ENCODE peak calls at places on chromosomes 2 and 18, in five cellular contexts. One of them, this sample, is unnamed.

GRCh38 chr2:498493-499178 is 178.6 kb downstream of the TMEM18 start:
- DNase-seq in K562: no peak
- DNase-seq in HepG2: no peak
- DNase-seq in H1: no peak
- DNase-seq in GM12878: no peak
- DNase-seq in this sample: no peak

GRCh38 chr2:5077479-5078089 is 614.6 kb upstream of the SOX11 start:
- DNase-seq in K562: no peak
- DNase-seq in HepG2: no peak
- DNase-seq in H1: no peak
- DNase-seq in GM12878: no peak
- DNase-seq in this sample: peak; percentile 6

GRCh38 chr2:6905668-6906067 is 11.5 kb upstream of the RNF144A start:
- DNase-seq in K562: no peak
- DNase-seq in HepG2: no peak
- DNase-seq in H1: no peak
- DNase-seq in GM12878: no peak
- DNase-seq in this sample: no peak

GRCh38 chr2:199019898-199020507 is 437.7 kb downstream of the SATB2 start:
- DNase-seq in K562: no peak
- DNase-seq in HepG2: peak; percentile 13
- DNase-seq in H1: no peak
- DNase-seq in GM12878: no peak
- DNase-seq in this sample: peak; percentile 71

GRCh38 chr2:232699110-232699509 is 2.0 kb downstream of the GIGYF2 start:
- DNase-seq in K562: peak; percentile 11
- DNase-seq in HepG2: no peak
- DNase-seq in H1: no peak
- DNase-seq in GM12878: no peak
- DNase-seq in this sample: peak; percentile 49

GRCh38 chr2:128305555-128306080 is 13.1 kb downstream of the HS6ST1 start:
- DNase-seq in K562: no peak
- DNase-seq in HepG2: no peak
- DNase-seq in H1: no peak
- DNase-seq in GM12878: no peak
- DNase-seq in this sample: no peak

GRCh38 chr2:20410556-20411277 is 36.2 kb upstream of the RHOB start:
- DNase-seq in K562: no peak
- DNase-seq in HepG2: no peak
- DNase-seq in H1: no peak
- DNase-seq in GM12878: no peak
- DNase-seq in this sample: no peak

GRCh38 chr2:95277246-95277906 is 3.1 kb downstream of the PROM2 start:
- DNase-seq in K562: peak; percentile 45
- DNase-seq in HepG2: peak; percentile 12
- DNase-seq in H1: no peak
- DNase-seq in GM12878: no peak
- DNase-seq in this sample: peak; percentile 65

GRCh38 chr2:88809216-88809615 is 117.7 kb downstream of the RPIA start:
- DNase-seq in K562: no peak
- DNase-seq in HepG2: no peak
- DNase-seq in H1: no peak
- DNase-seq in GM12878: no peak
- DNase-seq in this sample: no peak

GRCh38 chr18:58148954-58149471 is 105.0 kb downstream of the NEDD4L start:
- DNase-seq in K562: no peak
- DNase-seq in HepG2: no peak
- DNase-seq in H1: no peak
- DNase-seq in GM12878: peak; percentile 24
- DNase-seq in this sample: no peak
- H3K4me1 ChIP-seq in K562: no peaks in the 10 kb centered on the region
- H3K4me1 ChIP-seq in HepG2: peaks cover 43% of the 10 kb centered on the region
- H3K4me1 ChIP-seq in H1: peaks cover 2% of the 10 kb centered on the region
- H3K4me1 ChIP-seq in GM12878: peaks cover 3% of the 10 kb centered on the region
- H3K4me1 ChIP-seq in this sample: no peaks in the 10 kb centered on the region

GRCh38 chr2:11692966-11693521 is 23.0 kb upstream of the NTSR2 start:
- DNase-seq in K562: peak; percentile 83
- DNase-seq in HepG2: peak; percentile 84
- DNase-seq in H1: no peak
- DNase-seq in GM12878: no peak
- DNase-seq in this sample: peak; percentile 92
- H3K4me2 ChIP-seq in K562: no peak overlapping the region
- H3K4me2 ChIP-seq in HepG2: no peak overlapping the region
- H3K4me2 ChIP-seq in H1: no peak overlapping the region
- H3K4me2 ChIP-seq in GM12878: no peak overlapping the region
- H3K4me2 ChIP-seq in this sample: no peak overlapping the region

DNA sequence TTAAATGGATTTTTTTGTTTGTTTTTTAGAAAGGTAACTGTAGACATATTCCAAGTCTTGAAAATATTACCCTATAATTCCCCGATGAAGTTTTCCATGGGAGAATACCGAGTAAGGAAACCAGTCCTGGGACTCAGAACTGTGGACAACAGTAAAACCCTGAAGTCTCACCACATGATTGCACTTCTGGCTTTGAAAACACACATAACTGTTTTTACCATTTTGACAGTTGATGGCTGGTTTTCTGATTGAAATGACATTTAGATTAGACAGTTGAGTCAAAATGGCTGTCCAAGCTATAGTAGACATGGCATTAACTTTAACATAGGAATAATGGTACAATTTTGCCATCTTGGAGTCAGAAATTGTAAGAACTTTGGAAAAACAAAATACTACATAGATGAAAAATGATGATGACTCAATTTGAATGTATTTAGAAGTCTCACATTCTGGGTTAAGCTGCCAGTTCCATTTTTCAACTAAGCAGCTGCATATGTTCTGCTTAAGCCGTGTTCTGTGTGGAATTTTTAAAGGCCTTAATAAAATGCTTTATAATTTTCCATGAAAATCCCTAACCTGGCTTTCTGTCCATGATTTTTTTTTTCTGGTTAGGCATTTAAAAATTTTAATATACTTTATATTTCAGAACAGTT is 38.3 kb upstream of the WIPF1 start:
- DNase-seq in K562: no peak
- DNase-seq in HepG2: no peak
- DNase-seq in H1: no peak
- DNase-seq in GM12878: no peak
- DNase-seq in this sample: no peak
- TF ChIP-seq CREB1 in K562: no peak
- TF ChIP-seq CREB1 in HepG2: no peak
- TF ChIP-seq CREB1 in H1: no peak
- TF ChIP-seq CREB1 in GM12878: no peak
- TF ChIP-seq CREB1 in this sample: no peak

DNA sequence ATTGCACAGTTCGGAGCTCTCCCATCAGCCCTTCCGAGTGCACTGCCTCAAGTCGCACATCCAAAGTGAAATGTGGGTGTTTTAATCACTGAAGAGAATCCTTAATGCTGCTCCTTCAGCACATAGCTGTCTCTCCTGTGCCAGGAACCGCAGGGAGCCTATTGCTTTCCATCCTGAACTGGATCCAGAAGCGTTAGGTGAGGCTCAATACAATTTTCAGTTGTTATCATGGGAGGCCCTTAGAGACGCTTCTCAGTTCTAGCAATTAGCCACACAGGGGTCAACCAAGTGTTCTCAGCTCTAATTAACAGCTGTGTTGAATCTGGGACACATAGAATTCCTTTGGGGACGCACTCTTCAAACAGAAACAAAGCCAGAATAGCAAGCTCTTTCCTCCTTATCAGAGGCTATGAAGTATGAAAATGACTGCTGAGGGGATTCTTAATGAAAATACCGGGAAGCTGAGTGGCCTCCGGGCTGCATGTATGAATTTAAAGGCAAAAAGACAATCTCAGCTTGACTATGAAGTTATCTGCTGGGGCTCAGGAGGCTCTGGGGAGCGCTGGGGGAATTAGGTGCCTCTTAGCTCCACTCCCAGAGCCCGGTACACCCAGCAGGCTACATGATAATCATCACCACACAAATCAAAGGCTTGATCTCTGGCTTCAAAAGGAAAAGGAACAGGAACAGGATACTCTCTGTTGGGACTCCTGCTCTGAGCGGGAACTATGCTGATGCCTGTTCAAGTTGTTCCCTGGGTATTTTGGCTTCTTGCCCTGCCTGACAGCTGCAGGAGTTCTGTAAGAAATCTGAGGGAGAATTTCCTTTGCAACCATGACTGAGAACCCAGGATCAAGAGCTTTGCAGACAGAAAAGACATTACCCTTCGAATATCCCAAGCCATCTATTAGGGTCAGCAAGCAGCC is 55.4 kb upstream of the NCOA1 start:
- DNase-seq in K562: no peak
- DNase-seq in HepG2: no peak
- DNase-seq in H1: no peak
- DNase-seq in GM12878: no peak
- DNase-seq in this sample: no peak
- H3K4me1 ChIP-seq in K562: no peaks in the 10 kb centered on the region
- H3K4me1 ChIP-seq in HepG2: no peaks in the 10 kb centered on the region
- H3K4me1 ChIP-seq in H1: no peaks in the 10 kb centered on the region
- H3K4me1 ChIP-seq in GM12878: no peaks in the 10 kb centered on the region
- H3K4me1 ChIP-seq in this sample: no peaks in the 10 kb centered on the region

DNA sequence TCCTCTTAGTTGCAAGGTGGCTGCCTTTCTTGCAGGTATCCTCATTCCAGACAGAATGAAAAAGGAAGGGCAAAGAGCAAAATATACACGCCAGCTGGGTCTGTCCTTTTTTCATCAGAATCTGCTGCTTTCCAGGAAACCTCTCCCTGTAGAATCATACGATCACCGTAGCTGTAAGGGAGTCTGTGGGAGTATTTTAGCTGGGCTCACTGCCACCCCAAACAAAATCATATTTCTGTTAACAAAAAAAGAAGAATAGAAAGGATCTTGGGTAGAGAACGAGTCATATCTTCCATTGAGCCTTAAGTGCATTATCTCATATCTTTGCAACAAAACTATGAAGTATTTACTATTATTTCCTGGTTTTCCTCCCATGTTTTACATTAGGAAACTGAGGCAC is 15.0 kb upstream of the TANC1 start:
- DNase-seq in K562: no peak
- DNase-seq in HepG2: no peak
- DNase-seq in H1: no peak
- DNase-seq in GM12878: no peak
- DNase-seq in this sample: no peak
- H3K4me2 ChIP-seq in K562: no peak overlapping the region
- H3K4me2 ChIP-seq in HepG2: no peak overlapping the region
- H3K4me2 ChIP-seq in H1: no peak overlapping the region
- H3K4me2 ChIP-seq in GM12878: no peak overlapping the region
- H3K4me2 ChIP-seq in this sample: no peak overlapping the region

GRCh38 chr18:7855671-7856070 is 288.6 kb downstream of the PTPRM start:
- DNase-seq in K562: no peak
- DNase-seq in HepG2: no peak
- DNase-seq in H1: no peak
- DNase-seq in GM12878: no peak
- DNase-seq in this sample: no peak

GRCh38 chr18:7857562-7857961 is 290.4 kb downstream of the PTPRM start:
- DNase-seq in K562: no peak
- DNase-seq in HepG2: no peak
- DNase-seq in H1: no peak
- DNase-seq in GM12878: no peak
- DNase-seq in this sample: no peak

GRCh38 chr18:7856099-7856498 is 289.0 kb downstream of the PTPRM start:
- DNase-seq in K562: no peak
- DNase-seq in HepG2: no peak
- DNase-seq in H1: no peak
- DNase-seq in GM12878: no peak
- DNase-seq in this sample: no peak

GRCh38 chr18:7855051-7855450 is 287.9 kb downstream of the PTPRM start:
- DNase-seq in K562: no peak
- DNase-seq in HepG2: no peak
- DNase-seq in H1: no peak
- DNase-seq in GM12878: no peak
- DNase-seq in this sample: no peak

GRCh38 chr18:7856733-7857132 is 289.6 kb downstream of the PTPRM start:
- DNase-seq in K562: no peak
- DNase-seq in HepG2: peak; percentile 73
- DNase-seq in H1: no peak
- DNase-seq in GM12878: no peak
- DNase-seq in this sample: no peak
- TF ChIP-seq CREB1 in K562: no peak
- TF ChIP-seq CREB1 in HepG2: no peak
- TF ChIP-seq CREB1 in H1: no peak
- TF ChIP-seq CREB1 in GM12878: no peak
- TF ChIP-seq CREB1 in this sample: no peak

GRCh38 chr2:13102340-13103063 is 385.8 kb downstream of the TRIB2 start:
- DNase-seq in K562: no peak
- DNase-seq in HepG2: no peak
- DNase-seq in H1: no peak
- DNase-seq in GM12878: no peak
- DNase-seq in this sample: no peak
- H3K4me1 ChIP-seq in K562: no peaks in the 10 kb centered on the region
- H3K4me1 ChIP-seq in HepG2: no peaks in the 10 kb centered on the region
- H3K4me1 ChIP-seq in H1: no peaks in the 10 kb centered on the region
- H3K4me1 ChIP-seq in GM12878: no peaks in the 10 kb centered on the region
- H3K4me1 ChIP-seq in this sample: no peaks in the 10 kb centered on the region